ENCODE peak calls at places on chromosomes 7 and 10, in nine cellular contexts. V is NCI-H1417; E is kidney; P is activated CD8-positive, alpha-beta memory T cell treated with anti-CD3 and anti-CD28 coated beads for 48 hours; U is stimulated activated CD8-positive, alpha-beta memory T cell treated with anti-CD3 and anti-CD28 coated beads, Interleukin-4, amount 100 ng/mL, for 24 hours; S is EH; Y is GM04504; K is stimulated activated CD4-positive, alpha-beta T cell treated with anti-CD3 and anti-CD28 coated beads, Interleukin-15, amount 100 ng/mL, for 24 hours; Z is smooth muscle cell of the brain vasculature. B is an unnamed sample.

GRCh38 chr10:5534880-5535856 is 10.4 kb downstream of the CALML3 start:
- DNase-seq in P (no peak), Y (peak; percentile 51), E (no peak), S (peak; percentile 60), U (no peak), K (no peak), Z (no peak), V (no peak), B (no peak)

GRCh38 chr7:82600601-82601000 is 157.0 kb upstream of the CACNA2D1 start:
- DNase-seq in Z (no peak), U (no peak), V (peak; percentile 85), P (no peak), E (no peak), K (no peak), S (no peak), Y (no peak), B (no peak)

GRCh38 chr10:99981581-99982199 is 28.1 kb downstream of the DNMBP start:
- DNase-seq in S (no peak), Y (no peak), E (no peak), U (no peak), V (peak; percentile 20), Z (no peak), P (no peak), K (no peak), B (no peak)

GRCh38 chr10:130766716-130767115 is 544.8 kb downstream of the TCERG1L start:
- DNase-seq in Y (no peak), V (no peak), S (no peak), E (no peak), P (no peak), Z (no peak), U (no peak), K (no peak), B (no peak)

GRCh38 chr10:121886997-121887622 is 40.7 kb downstream of the ATE1 start:
- DNase-seq in S (peak; percentile 66), P (peak; percentile 3), V (peak; percentile 45), K (peak; percentile 60), Y (peak; percentile 38), E (no peak), Z (peak; percentile 39), U (peak; percentile 23), B (peak; percentile 14)

GRCh38 chr10:118798186-118798811 is 43.5 kb upstream of the CACUL1 start:
- DNase-seq in U (no peak), P (no peak), V (no peak), K (no peak), Z (no peak), Y (peak; percentile 69), S (peak; percentile 20), E (no peak), B (no peak)

GRCh38 chr10:72124984-72125383 is 36.6 kb upstream of the SPOCK2 start:
- DNase-seq in P (no peak), V (no peak), Z (no peak), S (peak; percentile 61), U (no peak), E (no peak), Y (peak; percentile 35), K (no peak), B (no peak)

GRCh38 chr10:65670087-65670486 is 1255.7 kb upstream of the LRRTM3 start:
- DNase-seq in E (no peak), V (no peak), S (peak; percentile 71), P (no peak), K (no peak), U (no peak), Y (peak; percentile 2), Z (no peak), B (no peak)

GRCh38 chr10:90407116-90407515 is 450.7 kb downstream of the HTR7 start:
- DNase-seq in Z (no peak), K (no peak), V (no peak), S (peak; percentile 86), Y (no peak), E (no peak), P (no peak), U (no peak), B (no peak)

GRCh38 chr10:110426294-110427153 is 71.2 kb upstream of the DUSP5 start:
- DNase-seq in V (no peak), K (peak; percentile 19), S (peak; percentile 98), P (no peak), Y (peak; percentile 23), U (no peak), E (no peak), Z (peak; percentile 93), B (peak; percentile 47)

GRCh38 chr10:52451817-52452216 is 137.7 kb downstream of the DKK1 start:
- DNase-seq in U (no peak), S (peak; percentile 96), E (no peak), V (no peak), P (no peak), Z (no peak), Y (peak; percentile 84), K (no peak), B (no peak)

GRCh38 chr7:78073470-78074382 is 275.2 kb downstream of the PHTF2 start:
- DNase-seq in V (peak; percentile 84), U (no peak), S (no peak), K (no peak), Z (no peak), P (no peak), E (no peak), Y (no peak), B (no peak)

GRCh38 chr7:77354484-77354883 is 61.7 kb downstream of the GSAP start:
- DNase-seq in E (no peak), P (no peak), Z (no peak), K (no peak), S (no peak), Y (no peak), V (no peak), U (no peak), B (no peak)

GRCh38 chr10:33914746-33915145 is 580.3 kb upstream of the NRP1 start:
- DNase-seq in Y (no peak), K (no peak), E (no peak), S (no peak), V (no peak), Z (no peak), U (no peak), P (no peak), B (no peak)

GRCh38 chr7:111107576-111107975 is 16.6 kb downstream of the LRRN3 start:
- DNase-seq in E (no peak), Y (no peak), Z (no peak), P (no peak), V (no peak), K (no peak), U (no peak), S (no peak), B (no peak)